ENCODE peak calls at places on chromosomes 5 and 9, in four cellular contexts. M is mesendoderm, J is trophoblast cell, R is H9. F is an unnamed sample.

GRCh38 chr5:54518146-54519082 is 855 bp downstream of the SNX18 start:
- DNase-seq in M (peak), J (peak), R (peak), F (peak)

GRCh38 chr5:3339092-3339797 is 256.4 kb upstream of the IRX1 start:
- DNase-seq in M (no peak), J (no peak), R (no peak), F (no peak)

GRCh38 chr5:89849819-89850515 is 559.6 kb downstream of the CETN3 start:
- DNase-seq in M (peak), J (no peak), R (no peak), F (no peak)

GRCh38 chr5:142145106-142145900 is 36.7 kb downstream of the NDFIP1 start:
- DNase-seq in M (peak), J (peak), R (peak), F (peak)

GRCh38 chr5:167513383-167513782 is 778.1 kb upstream of the WWC1 start:
- DNase-seq in M (no peak), J (no peak), R (no peak), F (no peak)

GRCh38 chr9:112696461-112696860 is 21.5 kb downstream of the INIP start:
- DNase-seq in M (no peak), J (no peak), R (no peak), F (no peak)

GRCh38 chr9:69996947-69997346 is 46.7 kb upstream of the MAMDC2 start:
- DNase-seq in M (no peak), J (no peak), R (no peak), F (no peak)

GRCh38 chr9:99947395-99947794 is 40.9 kb downstream of the STX17 start:
- DNase-seq in M (peak), J (no peak), R (no peak), F (no peak)

GRCh38 chr5:130104895-130105684 is 200.8 kb downstream of the CHSY3 start:
- DNase-seq in M (no peak), J (peak), R (no peak), F (peak)

GRCh38 chr9:130409250-130409649 is 35.5 kb upstream of the ASS1 start:
- DNase-seq in M (no peak), J (no peak), R (no peak), F (no peak)

GRCh38 chr5:150069619-150070276 is 16.6 kb downstream of the CSF1R start:
- DNase-seq in M (no peak), J (no peak), R (no peak), F (no peak)

GRCh38 chr5:180233729-180234128 is 24.7 kb upstream of the RASGEF1C start:
- DNase-seq in M (no peak), J (no peak), R (no peak), F (no peak)

GRCh38 chr9:133237271-133237731 is 28.3 kb upstream of the OBP2B start:
- DNase-seq in M (peak), J (peak), R (peak), F (no peak)

GRCh38 chr5:14870347-14871083 is 1.1 kb downstream of the ANKH start:
- DNase-seq in M (no peak), J (no peak), R (no peak), F (no peak)

GRCh38 chr9:5435912-5436311 is 1.8 kb downstream of the PLGRKT start:
- DNase-seq in M (no peak), J (peak), R (no peak), F (no peak)

GRCh38 chr5:76813982-76814562 is 4.8 kb upstream of the F2RL1 start:
- DNase-seq in M (peak), J (peak), R (no peak), F (peak)

GRCh38 chr5:575636-576035 is 36.5 kb upstream of the CEP72 start:
- DNase-seq in M (no peak), J (no peak), R (no peak), F (no peak)

GRCh38 chr5:132313961-132314432 is 19.8 kb downstream of the SLC22A4 start:
- DNase-seq in M (no peak), J (no peak), R (no peak), F (no peak)

GRCh38 chr5:148849461-148849860 is 23.1 kb downstream of the ADRB2 start:
- DNase-seq in M (no peak), J (no peak), R (no peak), F (no peak)

GRCh38 chr5:12133520-12133919 is 229.3 kb upstream of the CTNND2 start:
- DNase-seq in M (no peak), J (no peak), R (no peak), F (no peak)

GRCh38 chr5:155004138-155004744 is 9.3 kb upstream of the KIF4B start:
- DNase-seq in M (peak), J (peak), R (peak), F (no peak)

GRCh38 chr5:140633081-140633471 is at the start of gene CD14:
- DNase-seq in M (no peak), J (peak), R (no peak), F (no peak)

DNA sequence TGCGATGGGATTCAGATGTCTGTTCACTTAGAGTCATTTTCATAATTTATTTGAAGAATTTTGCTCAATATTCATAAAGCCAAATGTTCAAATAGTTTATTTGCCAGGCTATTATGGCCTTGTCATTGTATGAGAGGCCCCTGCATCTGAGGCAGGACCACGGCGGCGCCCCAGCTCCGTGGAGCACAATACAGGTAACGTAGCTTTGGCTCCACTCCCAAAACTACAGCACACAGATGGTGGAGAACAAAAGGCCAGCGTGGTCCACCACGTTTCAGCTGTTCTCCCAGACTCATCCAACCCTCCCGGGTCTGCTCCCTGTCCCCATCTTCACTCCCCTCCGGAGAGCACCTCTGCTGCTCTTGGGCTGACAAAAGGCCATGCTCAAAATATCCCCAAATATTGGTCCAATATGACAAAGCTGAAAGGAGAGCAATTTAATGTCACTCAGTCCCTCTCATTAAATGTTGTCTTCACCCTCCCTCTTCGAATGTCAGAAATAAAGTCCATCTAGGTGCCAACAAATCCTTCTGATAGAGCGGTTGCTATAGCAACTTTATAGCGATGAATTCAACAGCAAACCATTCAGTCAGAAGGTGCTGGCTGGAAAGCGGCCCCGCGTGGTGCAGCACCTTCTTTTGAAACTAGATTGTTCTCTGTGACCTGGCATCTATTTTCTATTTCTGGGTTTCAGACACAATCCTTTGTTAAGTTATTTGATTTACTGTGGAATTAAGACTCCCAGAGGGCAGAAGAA is 504.3 kb downstream of the ARHGEF28 start:
- DNase-seq in M (peak), J (no peak), R (no peak), F (no peak)
- H3K18ac ChIP-seq in M (no peak), J (no peak), R (no peak), F (no peak)

DNA sequence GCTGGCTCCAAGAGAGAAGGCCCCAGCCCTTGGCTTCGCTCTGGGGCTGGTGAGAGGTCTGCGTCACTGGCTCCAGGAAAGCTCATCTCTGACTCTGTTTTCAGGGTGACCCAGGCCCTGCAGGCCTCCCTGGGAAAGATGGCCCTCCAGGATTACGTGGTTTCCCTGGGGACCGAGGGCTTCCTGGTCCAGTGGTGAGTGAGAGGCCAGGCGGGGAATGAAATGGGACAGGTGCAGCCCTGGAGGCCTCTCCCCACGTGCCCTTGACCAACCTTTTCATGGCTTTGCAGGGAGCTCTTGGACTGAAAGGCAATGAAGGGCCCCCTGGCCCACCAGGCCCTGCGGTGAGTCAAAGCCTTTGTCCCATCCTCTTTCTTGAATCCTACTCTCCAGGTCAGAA is 75.7 kb upstream of the FCN2 start:
- DNase-seq in M (no peak), J (no peak), R (no peak), F (no peak)
- H3K18ac ChIP-seq in M (no peak), J (no peak), R (no peak), F (no peak)

DNA sequence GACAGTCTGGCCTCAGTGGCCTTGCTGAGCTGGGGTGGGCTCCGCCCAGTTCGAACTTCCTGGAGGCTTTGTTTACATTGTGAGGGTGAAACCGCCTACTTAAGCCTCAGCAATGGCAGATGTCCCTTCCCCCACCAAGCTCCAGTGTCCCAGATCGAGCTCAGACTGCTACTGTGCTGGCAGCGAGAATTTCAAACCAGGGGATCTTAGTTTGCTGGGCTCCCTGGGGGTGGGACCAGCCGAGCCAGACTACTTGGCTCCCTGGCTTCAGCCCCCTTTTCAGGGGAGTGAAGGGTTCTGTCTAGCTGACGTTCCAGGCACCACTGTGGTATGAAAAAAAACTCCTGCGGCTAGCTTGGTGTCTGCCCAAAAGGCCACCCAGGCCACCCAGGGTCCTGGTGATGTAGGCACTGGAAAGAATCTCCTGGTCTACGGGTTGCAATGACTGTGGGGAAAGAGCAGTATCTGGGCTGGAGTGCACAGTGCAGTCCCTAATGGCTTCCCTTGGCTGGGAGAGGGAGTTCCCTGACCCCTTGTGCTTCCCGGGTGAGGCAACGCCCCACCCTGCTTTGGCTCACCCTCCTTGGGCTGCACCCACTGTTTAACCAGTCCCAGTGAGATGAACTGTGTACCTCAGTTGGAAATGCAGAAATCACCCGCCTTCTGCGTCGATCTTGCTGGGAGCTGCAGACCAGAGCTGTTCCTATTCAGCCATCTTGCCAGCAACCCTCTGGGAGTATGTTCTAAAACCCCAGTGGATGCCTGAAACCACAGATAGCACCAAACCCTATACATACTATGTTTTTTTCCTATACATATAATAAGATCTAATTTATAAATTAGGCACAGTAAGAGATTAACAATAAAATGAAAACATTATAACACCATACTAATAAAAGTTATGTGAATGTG is 95.5 kb downstream of the TMEM161B start:
- DNase-seq in M (peak), J (no peak), R (peak), F (peak)
- H3K18ac ChIP-seq in M (no peak), J (no peak), R (peak), F (no peak)

DNA sequence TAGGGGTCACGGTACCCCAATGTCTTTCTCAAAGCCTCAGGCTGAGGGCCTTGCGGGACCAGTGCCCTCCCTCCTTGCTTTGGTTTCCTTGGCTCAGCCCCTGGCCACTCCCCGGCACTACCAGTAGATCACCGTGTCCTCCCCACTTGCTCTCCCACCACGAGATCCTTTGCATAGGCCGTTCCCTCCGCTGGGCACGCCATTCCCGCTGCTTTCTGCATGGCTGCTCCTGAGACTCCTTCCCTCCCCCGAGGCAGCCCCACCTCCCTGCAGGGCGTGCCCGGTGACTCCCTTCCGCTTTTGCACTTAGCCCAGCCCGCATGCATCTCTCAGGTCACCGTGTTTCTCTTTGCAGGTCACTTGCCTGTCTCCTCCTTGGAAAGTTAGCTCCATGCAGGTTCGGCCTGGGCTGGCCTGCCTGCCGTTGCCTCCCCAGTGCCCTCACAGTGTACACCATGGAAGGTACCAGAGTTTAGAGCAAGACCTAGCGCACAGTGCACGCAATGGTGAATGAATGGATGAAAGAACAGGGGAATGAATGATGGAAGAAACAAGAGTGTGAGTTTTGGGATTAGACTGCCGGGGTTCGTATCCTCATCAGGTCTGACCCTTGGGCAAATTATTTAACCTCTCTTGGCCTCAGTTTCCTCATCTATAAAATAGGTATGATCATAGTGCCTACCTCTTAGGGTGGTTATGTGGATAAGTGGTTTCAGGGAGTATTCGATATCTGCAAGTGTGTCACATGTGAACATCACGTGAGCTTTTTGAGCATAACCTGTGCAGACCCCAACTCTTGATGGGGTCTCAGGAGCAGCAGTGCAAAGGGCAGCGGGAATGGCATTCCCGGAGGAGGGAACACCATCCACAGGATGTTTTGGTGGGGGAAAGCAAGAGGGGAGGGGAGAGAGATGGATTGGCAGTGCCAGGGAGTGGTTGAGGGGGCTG is 214.3 kb downstream of the C9orf50 start:
- DNase-seq in M (no peak), J (peak), R (no peak), F (no peak)
- H3K18ac ChIP-seq in M (no peak), J (no peak), R (no peak), F (no peak)

F was measured in IMR-90.